ENCODE peak calls at places on chromosome 9, in four cellular contexts. X is prostate gland, M is heart left ventricle, C is spleen. K is an unnamed sample.

GRCh38 chr9:117178596-117179111 is 236.2 kb downstream of the ASTN2 start:
- DNase-seq in M (no peak), X (no peak), C (no peak), K (no peak)

GRCh38 chr9:75889977-75890540 is 414 bp upstream of the PCSK5 start:
- DNase-seq in X (peak; percentile 33), M (peak; percentile 49), C (no peak), K (peak; percentile 43)

GRCh38 chr9:15711531-15712295 is 158.9 kb downstream of the CCDC171 start:
- DNase-seq in M (no peak), C (no peak), X (no peak), K (no peak)

GRCh38 chr9:121876658-121877271 is 216.3 kb downstream of the TTLL11 start:
- DNase-seq in C (no peak), X (no peak), M (no peak), K (peak; percentile 20)

GRCh38 chr9:124858330-124859046 is 3.3 kb downstream of the RPL35 start:
- DNase-seq in M (no peak), C (no peak), X (no peak), K (no peak)

GRCh38 chr9:3675964-3676363 is 150.2 kb upstream of the RFX3 start:
- DNase-seq in X (no peak), C (no peak), M (no peak), K (no peak)

GRCh38 chr9:4832786-4833579 is 40.2 kb downstream of the RCL1 start:
- DNase-seq in C (no peak), X (no peak), M (no peak), K (no peak)

GRCh38 chr9:105760053-105760452 is 65.7 kb downstream of the TMEM38B start:
- DNase-seq in M (no peak), C (no peak), X (no peak), K (no peak)

GRCh38 chr9:27377147-27377807 is 80.3 kb upstream of the EQTN start:
- DNase-seq in X (no peak), M (no peak), C (no peak), K (no peak)

GRCh38 chr9:90767523-90768100 is 34.0 kb upstream of the SYK start:
- DNase-seq in M (no peak), C (no peak), X (no peak), K (no peak)

GRCh38 chr9:38424918-38425317 is 664 bp upstream of the IGFBPL1 start:
- DNase-seq in C (no peak), M (no peak), X (no peak), K (no peak)
- H3K4me3 ChIP-seq in C (no peak overlapping the region), M (no peak overlapping the region), X (no peak overlapping the region), K (no peak overlapping the region)

GRCh38 chr9:6078382-6079105 is 63.1 kb upstream of the RANBP6 start:
- DNase-seq in C (no peak), M (no peak), X (no peak), K (no peak)

GRCh38 chr9:6086006-6086655 is 70.7 kb upstream of the RANBP6 start:
- DNase-seq in M (no peak), X (no peak), C (no peak), K (peak; percentile 45)

GRCh38 chr9:6079386-6079785 is 64.0 kb upstream of the RANBP6 start:
- DNase-seq in C (no peak), X (no peak), M (no peak), K (no peak)

GRCh38 chr9:6076856-6077255 is 61.4 kb upstream of the RANBP6 start:
- DNase-seq in C (no peak), X (no peak), M (no peak), K (no peak)

DNA sequence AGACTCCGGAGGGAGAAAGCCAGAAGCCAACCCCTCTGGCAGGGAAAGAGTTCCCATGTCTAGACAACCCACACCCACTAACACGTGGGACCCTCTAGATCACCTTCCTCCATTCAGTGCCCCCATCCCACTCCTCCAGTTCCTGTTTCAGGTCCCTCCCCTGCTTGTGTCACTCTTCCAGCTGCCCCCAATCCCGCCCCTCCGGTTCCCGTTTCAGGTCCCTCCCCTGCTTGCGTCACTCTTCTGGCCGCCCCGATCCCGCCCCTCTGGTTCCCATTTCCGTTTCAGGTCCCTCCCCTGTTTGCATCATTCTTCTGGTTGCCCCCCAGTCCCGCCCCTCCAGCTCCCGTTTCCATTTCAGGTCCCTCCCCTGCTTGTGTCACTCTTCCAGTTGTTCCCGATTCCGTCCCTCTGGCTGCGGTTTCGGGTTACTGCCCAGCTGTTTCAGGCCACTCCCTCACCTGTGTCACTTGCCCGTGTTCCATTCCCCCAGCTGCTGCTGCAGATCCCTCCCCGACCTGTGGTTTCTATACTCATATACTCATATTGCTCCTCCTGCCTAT is 64.8 kb upstream of the RANBP6 start:
- DNase-seq in C (peak; percentile 92), M (peak; percentile 92), X (peak; percentile 84), K (peak; percentile 92)
- TF ChIP-seq POLR2A in C (no peak), M (peak; percentile 21), X (peak; percentile 13), K (peak; percentile 60)

DNA sequence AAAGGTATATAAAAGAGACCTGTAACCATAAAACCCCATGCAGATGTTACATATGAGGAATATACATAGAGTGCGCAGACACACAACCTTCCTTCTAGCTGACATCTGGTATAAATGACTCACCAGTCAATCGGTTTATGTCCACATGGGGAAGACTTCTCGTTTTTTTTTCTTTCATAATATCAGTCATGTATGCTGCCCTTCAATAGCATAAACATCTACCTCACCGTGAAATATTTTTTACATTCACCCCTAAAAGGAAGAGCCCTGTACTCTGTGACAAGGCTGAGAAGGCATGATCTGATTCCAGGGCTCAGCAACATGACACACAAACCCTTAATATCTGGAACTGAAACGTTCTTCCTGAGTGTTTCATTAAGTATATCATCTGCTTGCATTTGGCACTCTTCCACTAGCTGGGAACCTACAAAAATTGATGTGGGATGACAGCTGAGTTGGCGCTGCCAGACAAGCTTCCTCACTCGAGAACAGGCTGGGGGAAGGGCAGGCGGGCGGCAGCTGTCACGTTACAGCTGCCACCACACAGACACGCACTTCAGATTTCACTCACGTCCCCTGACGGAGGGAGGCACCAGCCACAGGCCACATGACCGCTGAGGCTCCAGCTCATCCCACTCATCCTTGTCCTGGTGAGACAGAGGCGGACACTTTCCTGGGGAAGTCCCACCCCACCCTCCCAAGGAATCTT is 74.2 kb downstream of the SHB start:
- DNase-seq in M (peak; percentile 89), X (peak; percentile 57), C (peak; percentile 85), K (peak; percentile 21)
- H3K4me3 ChIP-seq in M (no peak overlapping the region), X (no peak overlapping the region), C (no peak overlapping the region), K (no peak overlapping the region)

GRCh38 chr9:127445851-127446719 is 5.1 kb downstream of the RPL12 start:
- DNase-seq in C (no peak), M (no peak), X (no peak), K (no peak)
- TF ChIP-seq POLR2A in C (no peak), M (no peak), X (no peak), K (no peak)